ENCODE peak calls at places on chromosomes 13 and 19, in seven cellular contexts. D, Q, C, Y, F, G and H are unnamed samples.

GRCh38 chr13:25462301-25463125 is 90.7 kb downstream of the ATP8A2 start:
- DNase-seq in D (no peak), Q (no peak), C (no peak), Y (no peak), F (no peak), G (no peak), H (no peak)

GRCh38 chr19:23101241-23101640 is 15.6 kb upstream of the ZNF730 start:
- DNase-seq in D (no peak), Q (no peak), C (no peak), Y (no peak), F (no peak), G (no peak), H (no peak)

GRCh38 chr13:97122381-97122996 is 99.6 kb upstream of the MBNL2 start:
- DNase-seq in D (no peak), Q (no peak), C (no peak), Y (no peak), F (no peak), G (no peak), H (no peak)

GRCh38 chr19:2270157-2270571 is 11.8 kb downstream of the PEAK3 start:
- DNase-seq in D (peak; percentile 89), Q (peak; percentile 69), C (no peak), Y (peak; percentile 69), F (no peak), G (no peak), H (peak; percentile 61)

GRCh38 chr13:78593652-78594494 is 9.5 kb downstream of the POU4F1 start:
- DNase-seq in D (no peak), Q (no peak), C (no peak), Y (no peak), F (no peak), G (no peak), H (no peak)

GRCh38 chr19:33796164-33797100 is at the start of gene KCTD15:
- DNase-seq in D (peak; percentile 84), Q (peak; percentile 59), C (peak; percentile 51), Y (no peak), F (no peak), G (peak; percentile 43), H (peak; percentile 48)

GRCh38 chr13:68056816-68057710 is 826.9 kb upstream of the PCDH9 start:
- DNase-seq in D (no peak), Q (peak; percentile 13), C (no peak), Y (no peak), F (no peak), G (no peak), H (no peak)

GRCh38 chr13:113087923-113088690 is 17.5 kb upstream of the F7 start:
- DNase-seq in D (peak; percentile 64), Q (no peak), C (no peak), Y (no peak), F (no peak), G (no peak), H (peak; percentile 5)

GRCh38 chr13:66348745-66349720 is 881.1 kb downstream of the PCDH9 start:
- DNase-seq in D (no peak), Q (no peak), C (no peak), Y (peak; percentile 34), F (no peak), G (no peak), H (peak; percentile 15)

GRCh38 chr19:46610851-46611770 is 10.0 kb downstream of the CALM3 start:
- DNase-seq in D (peak; percentile 69), Q (no peak), C (no peak), Y (no peak), F (no peak), G (no peak), H (peak; percentile 9)

GRCh38 chr19:32539240-32539916 is 41.6 kb upstream of the PDCD5 start:
- DNase-seq in D (no peak), Q (no peak), C (no peak), Y (no peak), F (no peak), G (no peak), H (no peak)

GRCh38 chr13:41352935-41353801 is 42.1 kb downstream of the NAA16 start:
- DNase-seq in D (no peak), Q (peak; percentile 32), C (no peak), Y (no peak), F (no peak), G (peak; percentile 35), H (no peak)

GRCh38 chr13:66553391-66553790 is 676.7 kb downstream of the PCDH9 start:
- DNase-seq in D (no peak), Q (no peak), C (no peak), Y (no peak), F (no peak), G (no peak), H (no peak)

GRCh38 chr19:50047686-50048085 is 21.9 kb downstream of the ZNF473 start:
- DNase-seq in D (no peak), Q (no peak), C (no peak), Y (no peak), F (no peak), G (no peak), H (no peak)

GRCh38 chr19:4359627-4360000 is 16.3 kb downstream of the MPND start:
- DNase-seq in D (no peak), Q (no peak), C (no peak), Y (no peak), F (no peak), G (no peak), H (no peak)

GRCh38 chr19:737591-738093 is 13.3 kb upstream of the MISP start:
- DNase-seq in D (peak; percentile 85), Q (peak; percentile 38), C (peak; percentile 52), Y (no peak), F (no peak), G (no peak), H (no peak)

GRCh38 chr13:28466151-28466550 is 28.8 kb downstream of the FLT1 start:
- DNase-seq in D (no peak), Q (no peak), C (no peak), Y (no peak), F (no peak), G (no peak), H (no peak)

GRCh38 chr19:3849092-3849491 is 19.7 kb downstream of the ZFR2 start:
- DNase-seq in D (no peak), Q (no peak), C (peak; percentile 31), Y (no peak), F (no peak), G (no peak), H (no peak)

GRCh38 chr13:73987618-73988017 is 146.6 kb downstream of the KLF12 start:
- DNase-seq in D (no peak), Q (no peak), C (no peak), Y (no peak), F (no peak), G (no peak), H (no peak)

GRCh38 chr13:41944229-41944628 is 16.7 kb downstream of the VWA8 start:
- DNase-seq in D (no peak), Q (no peak), C (no peak), Y (no peak), F (no peak), G (no peak), H (no peak)

GRCh38 chr13:41064493-41064892 is 3.2 kb downstream of the WBP4 start:
- DNase-seq in D (no peak), Q (no peak), C (no peak), Y (no peak), F (no peak), G (no peak), H (no peak)

GRCh38 chr13:42424182-42424581 is 149.8 kb upstream of the TNFSF11 start:
- DNase-seq in D (no peak), Q (no peak), C (no peak), Y (no peak), F (no peak), G (no peak), H (no peak)

GRCh38 chr19:12983561-12984142 is 11.6 kb upstream of the NFIX start:
- DNase-seq in D (peak; percentile 93), Q (peak; percentile 83), C (peak; percentile 86), Y (peak; percentile 69), F (no peak), G (peak; percentile 89), H (peak; percentile 80)

GRCh38 chr13:30796132-30796832 is 60.9 kb downstream of the ALOX5AP start:
- DNase-seq in D (no peak), Q (no peak), C (no peak), Y (no peak), F (no peak), G (peak; percentile 29), H (no peak)

GRCh38 chr13:50426932-50427331 is 411.7 kb downstream of the KCNRG start:
- DNase-seq in D (no peak), Q (peak; percentile 19), C (no peak), Y (no peak), F (no peak), G (no peak), H (no peak)
- H3K27ac ChIP-seq in D (no peak overlapping the region), Q (no peak overlapping the region), C (no peak overlapping the region), Y (no peak overlapping the region), F (no peak overlapping the region), G (no peak overlapping the region), H (no peak overlapping the region)

DNA sequence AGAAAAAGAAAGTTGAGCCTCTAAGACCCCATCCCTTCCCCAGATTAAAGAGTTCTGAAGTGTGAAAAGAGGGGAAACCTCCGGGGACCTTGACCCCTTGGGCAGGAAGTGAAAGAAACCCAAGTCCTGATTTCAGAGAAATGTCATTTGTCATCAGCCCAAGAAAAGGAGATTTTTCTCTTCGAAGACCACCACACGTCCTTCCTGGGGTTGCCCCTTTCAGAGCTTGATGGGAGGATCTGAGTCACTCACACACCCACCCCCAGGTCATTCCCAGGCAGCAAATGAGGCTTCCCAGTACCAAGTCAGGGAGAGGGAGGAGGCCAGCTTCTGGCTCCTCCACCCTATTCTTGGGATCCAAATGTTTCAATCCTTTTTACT is 5.3 kb upstream of the KMT2B start:
- DNase-seq in D (no peak), Q (no peak), C (no peak), Y (no peak), F (no peak), G (no peak), H (no peak)
- H3K4me1 ChIP-seq in D (no peaks in the 10 kb centered on the region), Q (peaks cover 8% of the 10 kb centered on the region), C (peaks cover 13% of the 10 kb centered on the region), Y (no peaks in the 10 kb centered on the region), F (peaks cover 9% of the 10 kb centered on the region), G (peaks cover 10% of the 10 kb centered on the region), H (peaks cover 21% of the 10 kb centered on the region)

DNA sequence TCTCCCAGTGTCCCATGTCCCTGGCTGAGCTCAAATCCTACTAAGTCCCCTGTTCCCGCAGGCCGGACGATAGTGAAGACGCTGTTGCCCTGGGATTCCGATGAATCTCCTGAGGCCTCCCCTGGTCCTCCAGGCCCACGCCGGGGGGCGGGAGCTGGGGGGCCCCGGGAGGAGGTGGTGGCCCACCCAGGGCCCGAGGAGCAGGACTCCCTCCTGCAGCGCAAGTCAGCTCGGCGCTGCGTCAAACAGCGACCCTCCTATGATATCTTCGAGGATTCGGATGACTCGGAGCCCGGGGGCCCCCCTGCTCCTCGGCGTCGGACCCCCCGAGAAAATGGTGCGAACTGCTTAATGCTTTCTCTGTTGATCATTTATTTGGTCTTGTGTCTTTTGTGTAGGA is 5.9 kb downstream of the KMT2B start:
- DNase-seq in D (no peak), Q (peak; percentile 11), C (no peak), Y (no peak), F (no peak), G (no peak), H (no peak)
- H3K36me3 ChIP-seq in D (no peaks in the 10 kb centered on the region), Q (peaks cover 72% of the 10 kb centered on the region), C (peaks cover 92% of the 10 kb centered on the region), Y (peaks cover 9% of the 10 kb centered on the region), F (peaks cover 80% of the 10 kb centered on the region), G (no peaks in the 10 kb centered on the region), H (peaks cover 88% of the 10 kb centered on the region)

GRCh38 chr13:50509771-50510441 is 333.6 kb downstream of the DLEU7 start:
- DNase-seq in D (no peak), Q (no peak), C (no peak), Y (no peak), F (no peak), G (no peak), H (no peak)
- H3K27ac ChIP-seq in D (no peak overlapping the region), Q (no peak overlapping the region), C (no peak overlapping the region), Y (no peak overlapping the region), F (no peak overlapping the region), G (no peak overlapping the region), H (no peak overlapping the region)

GRCh38 chr19:18589380-18590272 is 1.0 kb downstream of the REX1BD start:
- DNase-seq in D (peak; percentile 90), Q (peak; percentile 67), C (peak; percentile 74), Y (peak; percentile 55), F (no peak), G (peak; percentile 71), H (peak; percentile 66)
- H3K4me1 ChIP-seq in D (no peaks in the 10 kb centered on the region), Q (peaks cover 9% of the 10 kb centered on the region), C (peaks cover 20% of the 10 kb centered on the region), Y (no peaks in the 10 kb centered on the region), F (peaks cover 27% of the 10 kb centered on the region), G (peaks cover 20% of the 10 kb centered on the region), H (peaks cover 43% of the 10 kb centered on the region)